ENCODE peak calls at places on chromosomes 4 and X, in four cellular contexts. N, Q, G and M are unnamed samples.

GRCh38 chrX:134181261-134181660 is 55.7 kb upstream of the CCDC160 start:
- DNase-seq in Q (no peak), N (no peak), G (no peak), M (no peak)

GRCh38 chr4:125313497-125313896 is 1.3 kb upstream of the FAT4 start:
- DNase-seq in G (no peak), N (peak), Q (peak), M (peak)

GRCh38 chrX:44489515-44489914 is 53.1 kb downstream of the FUNDC1 start:
- DNase-seq in Q (no peak), G (no peak), N (no peak), M (no peak)

GRCh38 chrX:45710081-45710801 is 509.6 kb upstream of the DIPK2B start:
- DNase-seq in N (peak), G (no peak), Q (peak), M (no peak)

GRCh38 chr4:61572160-61572559 is 372.0 kb downstream of the ADGRL3 start:
- DNase-seq in N (peak), Q (no peak), G (no peak), M (no peak)

GRCh38 chr4:25172964-25173917 is 13.0 kb upstream of the SEPSECS start:
- DNase-seq in G (no peak), Q (peak), N (peak), M (no peak)

GRCh38 chr4:153620352-153620751 is 63.7 kb upstream of the TLR2 start:
- DNase-seq in Q (no peak), N (no peak), G (no peak), M (no peak)

GRCh38 chr4:17098946-17099345 is 200.5 kb upstream of the LDB2 start:
- DNase-seq in Q (no peak), G (no peak), N (no peak), M (no peak)

GRCh38 chr4:152102184-152103000 is 341.6 kb upstream of the GATB start:
- DNase-seq in N (no peak), G (no peak), Q (no peak), M (no peak)

GRCh38 chrX:42094208-42094607 is 170.9 kb upstream of the CASK start:
- DNase-seq in G (no peak), Q (no peak), N (peak), M (peak)

GRCh38 chrX:13212191-13212651 is 107.6 kb downstream of the ATXN3L start:
- DNase-seq in N (peak), Q (no peak), G (no peak), M (no peak)

GRCh38 chr4:54717694-54718093 is 59.9 kb downstream of the KIT start:
- DNase-seq in G (no peak), N (no peak), Q (no peak), M (no peak)

GRCh38 chrX:139750390-139750789 is 42.4 kb upstream of the MCF2 start:
- DNase-seq in Q (no peak), N (no peak), G (no peak), M (no peak)